ENCODE peak calls at places on chromosomes 1 and 21, in seven cellular contexts. T is GM13976, F is nephron progenitor cell, H is left ventricle myocardium inferior, D is transverse colon, Z is Calu3, X is H9. M is an unnamed sample.

GRCh38 chr1:86687595-86687994 is 16.8 kb upstream of the SH3GLB1 start:
- DNase-seq in T (no peak), F (no peak), H (no peak), D (no peak), Z (no peak), X (no peak), M (no peak)

GRCh38 chr1:85615536-85615935 is 35.0 kb downstream of the CCN1 start:
- DNase-seq in T (no peak), F (no peak), H (no peak), D (no peak), Z (no peak), X (no peak), M (no peak)

GRCh38 chr1:226964611-226965486 is 24.8 kb downstream of the COQ8A start:
- DNase-seq in T (no peak), F (no peak), H (no peak), D (no peak), Z (no peak), X (peak; percentile 23), M (no peak)

GRCh38 chr1:65687435-65688214 is 105.1 kb upstream of the PDE4B start:
- DNase-seq in T (peak; percentile 58), F (peak; percentile 92), H (peak; percentile 84), D (peak; percentile 90), Z (peak; percentile 90), X (peak; percentile 78), M (peak; percentile 63)

GRCh38 chr1:10738125-10738746 is 58.2 kb downstream of the CASZ1 start:
- DNase-seq in T (no peak), F (no peak), H (no peak), D (peak; percentile 76), Z (no peak), X (peak; percentile 56), M (no peak)

GRCh38 chr1:30450818-30451233 is 272.6 kb downstream of the MATN1 start:
- DNase-seq in T (no peak), F (peak; percentile 62), H (no peak), D (no peak), Z (no peak), X (peak; percentile 18), M (no peak)

GRCh38 chr1:91650764-91651163 is 150.1 kb downstream of the CDC7 start:
- DNase-seq in T (no peak), F (no peak), H (peak; percentile 67), D (peak; percentile 48), Z (no peak), X (no peak), M (no peak)

GRCh38 chr1:206508956-206509355 is 1.6 kb downstream of the RASSF5 start:
- DNase-seq in T (no peak), F (no peak), H (no peak), D (no peak), Z (no peak), X (no peak), M (no peak)

GRCh38 chr1:229258031-229258850 is 12.7 kb upstream of the RAB4A start:
- DNase-seq in T (peak; percentile 60), F (peak; percentile 65), H (peak; percentile 26), D (peak; percentile 68), Z (peak; percentile 83), X (peak; percentile 62), M (peak; percentile 50)

GRCh38 chr1:180246579-180246978 is 16.5 kb downstream of the LHX4 start:
- DNase-seq in T (no peak), F (no peak), H (no peak), D (no peak), Z (no peak), X (no peak), M (no peak)

GRCh38 chr1:180244840-180245239 is 14.8 kb downstream of the LHX4 start:
- DNase-seq in T (no peak), F (no peak), H (no peak), D (no peak), Z (peak; percentile 60), X (no peak), M (no peak)

GRCh38 chr1:180247061-180247460 is 17.0 kb downstream of the LHX4 start:
- DNase-seq in T (no peak), F (no peak), H (no peak), D (no peak), Z (no peak), X (no peak), M (no peak)

GRCh38 chr1:180241716-180242544 is 11.9 kb downstream of the LHX4 start:
- DNase-seq in T (no peak), F (no peak), H (no peak), D (no peak), Z (no peak), X (no peak), M (no peak)

DNA sequence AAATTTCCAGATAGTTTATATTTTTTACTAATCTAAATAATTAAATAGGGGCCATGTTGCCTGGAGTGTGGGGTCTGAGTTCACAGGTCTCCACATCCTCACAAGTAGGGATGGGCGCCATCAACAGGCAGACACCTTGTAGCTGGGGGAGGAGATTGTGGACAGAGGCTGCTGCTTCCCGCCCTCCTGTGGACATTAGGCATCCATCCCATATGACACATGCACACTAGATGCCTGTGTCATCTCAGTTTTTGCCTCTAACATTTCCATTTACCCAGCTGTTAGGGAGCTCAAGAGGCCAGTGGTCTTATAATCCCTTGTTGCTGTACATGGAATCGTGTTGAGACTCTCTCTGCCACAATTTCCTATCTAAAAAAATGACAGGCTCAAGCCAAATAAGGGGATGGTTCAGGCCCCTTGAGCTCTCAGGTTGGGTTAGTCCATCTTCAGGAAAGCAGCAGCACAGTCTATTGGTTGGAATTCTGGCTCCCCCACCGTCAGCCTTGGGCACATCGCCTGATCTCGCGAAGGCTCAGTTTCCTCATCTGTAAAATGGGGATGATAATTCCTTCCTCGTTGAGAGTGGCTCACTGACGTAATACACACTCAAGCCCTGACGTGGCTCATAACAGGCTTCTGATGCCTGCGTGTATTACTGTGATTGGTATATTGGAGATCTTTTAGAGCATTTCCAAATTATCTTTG is 13.6 kb downstream of the LHX4 start:
- DNase-seq in T (no peak), F (no peak), H (no peak), D (no peak), Z (no peak), X (no peak), M (no peak)
- TF ChIP-seq CTCF in T (no peak), F (no peak), H (no peak), D (no peak), Z (no peak), X (no peak), M (no peak)

DNA sequence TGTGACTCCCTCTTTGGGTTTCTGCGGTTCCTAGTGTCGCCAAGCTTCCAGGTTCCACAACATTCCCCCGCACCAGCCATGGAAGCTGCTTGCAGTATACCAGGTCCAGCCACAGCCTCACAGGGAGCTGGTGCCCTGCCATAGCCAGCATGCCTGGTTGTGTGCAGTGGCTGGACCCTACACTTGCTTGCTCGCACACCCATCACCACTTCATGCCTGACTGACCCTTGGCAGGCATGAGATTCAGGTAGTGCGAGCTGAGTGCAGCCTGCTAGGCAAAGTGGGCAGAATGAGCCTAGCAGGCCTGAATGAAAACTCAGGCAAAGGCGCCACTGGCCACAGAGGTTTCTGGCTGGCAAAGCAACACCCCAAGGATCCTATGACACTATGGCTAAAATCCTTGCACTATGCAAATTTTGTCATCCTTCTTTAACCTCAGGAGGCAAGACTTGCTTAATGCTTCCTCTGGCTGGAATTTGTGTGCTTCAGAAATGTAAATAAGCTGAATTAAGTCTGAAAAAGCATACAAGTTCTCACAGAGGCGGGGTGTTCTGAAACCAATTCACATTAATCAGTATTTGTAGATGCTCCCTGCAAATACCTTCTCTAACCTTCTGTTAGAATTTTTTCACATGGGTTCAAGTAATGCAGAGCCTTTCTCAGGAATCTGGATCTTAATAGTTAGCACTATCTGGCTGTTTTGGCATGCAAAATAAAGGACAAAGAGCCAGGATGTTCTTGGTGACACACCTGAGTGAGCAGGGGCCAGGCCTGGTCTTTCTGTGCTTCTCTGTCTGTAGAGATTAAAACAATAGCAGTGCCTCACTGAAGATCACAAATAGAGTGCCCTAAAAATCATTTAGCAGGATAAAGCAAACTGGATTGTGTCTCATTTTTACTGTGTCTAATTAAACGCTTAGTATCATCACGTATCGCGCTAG is 256.9 kb downstream of the GPATCH2 start:
- DNase-seq in T (no peak), F (no peak), H (no peak), D (no peak), Z (no peak), X (peak; percentile 31), M (no peak)
- TF ChIP-seq CTCF in T (no peak), F (no peak), H (no peak), D (no peak), Z (no peak), X (no peak), M (no peak)

GRCh38 chr1:116988908-116989307 is 12.7 kb upstream of the CD101 start:
- DNase-seq in T (no peak), F (no peak), H (no peak), D (peak; percentile 18), Z (no peak), X (no peak), M (no peak)

GRCh38 chr1:116988248-116988647 is 13.3 kb upstream of the CD101 start:
- DNase-seq in T (no peak), F (no peak), H (peak; percentile 38), D (no peak), Z (no peak), X (no peak), M (no peak)

GRCh38 chr1:116989851-116990250 is 11.7 kb upstream of the CD101 start:
- DNase-seq in T (no peak), F (no peak), H (no peak), D (no peak), Z (no peak), X (no peak), M (no peak)

GRCh38 chr1:116990612-116991151 is 10.9 kb upstream of the CD101 start:
- DNase-seq in T (no peak), F (no peak), H (peak; percentile 89), D (peak; percentile 24), Z (no peak), X (no peak), M (no peak)

GRCh38 chr1:116991918-116992317 is 9.6 kb upstream of the CD101 start:
- DNase-seq in T (no peak), F (no peak), H (no peak), D (no peak), Z (no peak), X (no peak), M (no peak)
- TF ChIP-seq CTCF in T (no peak), F (no peak), H (no peak), D (no peak), Z (no peak), X (no peak), M (no peak)

DNA sequence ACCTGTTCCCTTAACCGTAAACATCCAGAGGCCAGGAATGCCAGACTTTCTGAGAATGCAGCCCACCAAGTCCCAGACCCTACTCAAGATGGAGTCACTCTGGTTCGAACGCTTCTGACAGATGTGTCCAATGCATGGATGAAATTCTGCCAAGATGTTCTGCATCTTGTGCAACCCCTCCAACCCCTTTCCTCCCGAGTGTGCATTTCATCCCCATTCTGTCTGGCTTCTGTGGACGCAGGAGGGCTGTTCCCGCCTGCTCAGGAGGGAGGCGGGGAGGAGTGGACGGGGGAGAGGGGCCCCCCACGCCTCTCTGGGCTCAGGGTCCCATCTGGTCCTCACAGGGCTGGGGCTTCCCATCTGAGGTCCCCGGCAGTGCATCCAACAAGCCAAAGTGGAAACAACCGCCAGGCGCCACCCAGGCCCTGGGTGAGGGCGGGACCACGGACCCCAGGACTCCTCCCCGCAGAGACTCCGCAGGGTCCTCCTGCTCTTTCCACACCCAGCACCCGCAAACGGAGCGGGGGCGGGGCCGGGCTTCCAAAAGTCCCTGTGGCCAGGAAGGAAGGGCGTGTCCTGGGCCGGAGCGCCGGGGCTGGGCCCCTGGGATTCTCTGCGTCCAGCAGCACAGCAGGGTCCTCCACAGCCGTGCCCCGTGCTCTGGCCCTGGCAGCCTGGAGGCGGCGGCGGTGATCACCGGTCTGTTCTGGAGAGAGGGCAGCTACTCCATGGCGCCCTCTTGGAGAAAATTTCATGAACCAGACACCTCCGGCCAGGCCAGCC is 27.7 kb upstream of the SUMO3 start:
- DNase-seq in T (peak; percentile 87), F (peak; percentile 81), H (peak; percentile 80), D (peak; percentile 68), Z (peak; percentile 64), X (peak; percentile 91), M (peak; percentile 41)
- TF ChIP-seq CTCF in T (peak; percentile 36), F (peak; percentile 14), H (peak; percentile 54), D (peak; percentile 13), Z (peak; percentile 19), X (peak; percentile 66), M (no peak)

M was measured in natural killer cell.